ENCODE peak calls at places on chromosomes 7 and 10, in four cellular contexts. Y is activated T-helper 9 cell treated with anti-CD3 and anti-CD28 coated beads, Interleukin-2, amount 50 U/mL, for 16 hours; S is caudate nucleus; M is HEK293T. L is an unnamed sample.
A peak's percentile ranks its signal among the peaks of the same experiment; 100 is the strongest.

GRCh38 chr7:78226059-78226658 is 427.6 kb downstream of the PHTF2 start:
- DNase-seq in Y (no peak), S (no peak), M (peak; percentile 62), L (peak; percentile 88)

GRCh38 chr10:132709471-132709951 is 76.4 kb downstream of the NKX6-2 start:
- DNase-seq in Y (no peak), S (no peak), M (no peak), L (peak; percentile 10)

GRCh38 chr10:11876805-11877395 is 53.7 kb downstream of the PROSER2 start:
- DNase-seq in Y (no peak), S (no peak), M (no peak), L (no peak)

GRCh38 chr7:16268821-16269768 is 152.2 kb downstream of the CRPPA start:
- DNase-seq in Y (no peak), S (no peak), M (no peak), L (peak; percentile 53)

GRCh38 chr7:134834689-134835462 is 55.4 kb downstream of the CALD1 start:
- DNase-seq in Y (no peak), S (no peak), M (no peak), L (no peak)

GRCh38 chr10:71590786-71591350 is 128.7 kb downstream of the C10orf105 start:
- DNase-seq in Y (no peak), S (no peak), M (no peak), L (no peak)

GRCh38 chr10:128859738-128860386 is 607.2 kb upstream of the MGMT start:
- DNase-seq in Y (no peak), S (no peak), M (peak; percentile 44), L (peak; percentile 39)

GRCh38 chr7:139995034-139995915 is 67.5 kb downstream of the PARP12 start:
- DNase-seq in Y (no peak), S (peak; percentile 28), M (no peak), L (no peak)

GRCh38 chr7:102875700-102876192 is 37.1 kb upstream of the LRRC17 start:
- DNase-seq in Y (no peak), S (no peak), M (no peak), L (no peak)

GRCh38 chr10:121965996-121966395 is 9.0 kb downstream of the NSMCE4A start:
- DNase-seq in Y (no peak), S (no peak), M (no peak), L (no peak)

GRCh38 chr10:45052700-45053099 is 52.0 kb downstream of the ZNF22 start:
- DNase-seq in Y (no peak), S (no peak), M (no peak), L (no peak)

GRCh38 chr10:104297697-104298660 is 29.0 kb downstream of the GSTO2 start:
- DNase-seq in Y (no peak), S (no peak), M (peak; percentile 84), L (peak; percentile 49)

GRCh38 chr7:25805027-25805687 is 346.8 kb upstream of the NFE2L3 start:
- DNase-seq in Y (no peak), S (no peak), M (no peak), L (peak; percentile 11)

GRCh38 chr7:31119249-31119648 is 67.1 kb downstream of the ADCYAP1R1 start:
- DNase-seq in Y (no peak), S (no peak), M (no peak), L (no peak)

GRCh38 chr7:38878694-38879457 is 30.1 kb downstream of the VPS41 start:
- DNase-seq in Y (no peak), S (no peak), M (no peak), L (no peak)

GRCh38 chr7:123348700-123349099 is 148.9 kb upstream of the SLC13A1 start:
- DNase-seq in Y (no peak), S (no peak), M (no peak), L (no peak)

GRCh38 chr7:133912916-133913697 is 214.0 kb upstream of the LRGUK start:
- DNase-seq in Y (no peak), S (no peak), M (no peak), L (no peak)